ENCODE peak calls at places on chromosome 7, in seven cellular contexts. One of them, this sample, is unnamed.

GRCh38 chr7:105806592-105807266 is 69.7 kb downstream of the ATXN7L1 start:
- DNase-seq in AG04450: no peak
- DNase-seq in heart right ventricle: no peak
- DNase-seq in IMR-90: peak; percentile 79
- DNase-seq in GM10248: peak; percentile 63
- DNase-seq in 8988T: peak; percentile 62
- DNase-seq in stimulated activated CD8-positive, alpha-beta memory T cell treated with anti-CD3 and anti-CD28 coated beads, Interleukin-7, amount 100 ng/mL, for 1 hour: peak; percentile 32
- DNase-seq in this sample: peak; percentile 46

GRCh38 chr7:28570970-28571288 is 158.6 kb downstream of the CREB5 start:
- DNase-seq in AG04450: no peak
- DNase-seq in heart right ventricle: no peak
- DNase-seq in IMR-90: peak; percentile 56
- DNase-seq in GM10248: no peak
- DNase-seq in 8988T: no peak
- DNase-seq in stimulated activated CD8-positive, alpha-beta memory T cell treated with anti-CD3 and anti-CD28 coated beads, Interleukin-7, amount 100 ng/mL, for 1 hour: no peak
- DNase-seq in this sample: no peak

GRCh38 chr7:64902806-64903721 is at the start of gene ZNF273:
- DNase-seq in AG04450: peak; percentile 52
- DNase-seq in heart right ventricle: peak; percentile 94
- DNase-seq in IMR-90: peak; percentile 84
- DNase-seq in GM10248: peak; percentile 89
- DNase-seq in 8988T: peak; percentile 26
- DNase-seq in stimulated activated CD8-positive, alpha-beta memory T cell treated with anti-CD3 and anti-CD28 coated beads, Interleukin-7, amount 100 ng/mL, for 1 hour: peak; percentile 77
- DNase-seq in this sample: peak; percentile 81

GRCh38 chr7:32070406-32071360 is at the start of gene PDE1C:
- DNase-seq in AG04450: no peak
- DNase-seq in heart right ventricle: peak; percentile 78
- DNase-seq in IMR-90: peak; percentile 19
- DNase-seq in GM10248: no peak
- DNase-seq in 8988T: no peak
- DNase-seq in stimulated activated CD8-positive, alpha-beta memory T cell treated with anti-CD3 and anti-CD28 coated beads, Interleukin-7, amount 100 ng/mL, for 1 hour: no peak
- DNase-seq in this sample: no peak

GRCh38 chr7:153832160-153832559 is 220.0 kb upstream of the DPP6 start:
- DNase-seq in AG04450: no peak
- DNase-seq in heart right ventricle: no peak
- DNase-seq in IMR-90: no peak
- DNase-seq in GM10248: no peak
- DNase-seq in 8988T: no peak
- DNase-seq in stimulated activated CD8-positive, alpha-beta memory T cell treated with anti-CD3 and anti-CD28 coated beads, Interleukin-7, amount 100 ng/mL, for 1 hour: no peak
- DNase-seq in this sample: no peak

GRCh38 chr7:11212080-11212711 is 238.5 kb downstream of the PHF14 start:
- DNase-seq in AG04450: peak; percentile 41
- DNase-seq in heart right ventricle: peak; percentile 49
- DNase-seq in IMR-90: peak; percentile 66
- DNase-seq in GM10248: peak; percentile 39
- DNase-seq in 8988T: no peak
- DNase-seq in stimulated activated CD8-positive, alpha-beta memory T cell treated with anti-CD3 and anti-CD28 coated beads, Interleukin-7, amount 100 ng/mL, for 1 hour: no peak
- DNase-seq in this sample: peak; percentile 48

GRCh38 chr7:20408467-20408826 is 77.7 kb downstream of the ITGB8 start:
- DNase-seq in AG04450: no peak
- DNase-seq in heart right ventricle: peak; percentile 22
- DNase-seq in IMR-90: peak; percentile 19
- DNase-seq in GM10248: no peak
- DNase-seq in 8988T: no peak
- DNase-seq in stimulated activated CD8-positive, alpha-beta memory T cell treated with anti-CD3 and anti-CD28 coated beads, Interleukin-7, amount 100 ng/mL, for 1 hour: no peak
- DNase-seq in this sample: no peak

GRCh38 chr7:98949336-98950044 is 71.2 kb downstream of the TRRAP start:
- DNase-seq in AG04450: no peak
- DNase-seq in heart right ventricle: peak; percentile 60
- DNase-seq in IMR-90: no peak
- DNase-seq in GM10248: no peak
- DNase-seq in 8988T: no peak
- DNase-seq in stimulated activated CD8-positive, alpha-beta memory T cell treated with anti-CD3 and anti-CD28 coated beads, Interleukin-7, amount 100 ng/mL, for 1 hour: no peak
- DNase-seq in this sample: no peak

GRCh38 chr7:131008840-131009651 is 275.0 kb upstream of the KLF14 start:
- DNase-seq in AG04450: no peak
- DNase-seq in heart right ventricle: no peak
- DNase-seq in IMR-90: peak; percentile 75
- DNase-seq in GM10248: no peak
- DNase-seq in 8988T: no peak
- DNase-seq in stimulated activated CD8-positive, alpha-beta memory T cell treated with anti-CD3 and anti-CD28 coated beads, Interleukin-7, amount 100 ng/mL, for 1 hour: no peak
- DNase-seq in this sample: peak; percentile 55

GRCh38 chr7:16891338-16891737 is 9.6 kb upstream of the AGR3 start:
- DNase-seq in AG04450: peak; percentile 30
- DNase-seq in heart right ventricle: peak; percentile 9
- DNase-seq in IMR-90: peak; percentile 72
- DNase-seq in GM10248: peak; percentile 8
- DNase-seq in 8988T: no peak
- DNase-seq in stimulated activated CD8-positive, alpha-beta memory T cell treated with anti-CD3 and anti-CD28 coated beads, Interleukin-7, amount 100 ng/mL, for 1 hour: no peak
- DNase-seq in this sample: peak; percentile 47

GRCh38 chr7:26787696-26788095 is 76.7 kb downstream of the SKAP2 start:
- DNase-seq in AG04450: no peak
- DNase-seq in heart right ventricle: no peak
- DNase-seq in IMR-90: no peak
- DNase-seq in GM10248: no peak
- DNase-seq in 8988T: no peak
- DNase-seq in stimulated activated CD8-positive, alpha-beta memory T cell treated with anti-CD3 and anti-CD28 coated beads, Interleukin-7, amount 100 ng/mL, for 1 hour: no peak
- DNase-seq in this sample: no peak

GRCh38 chr7:92645531-92646061 is 55.4 kb upstream of the FAM133B start:
- DNase-seq in AG04450: no peak
- DNase-seq in heart right ventricle: no peak
- DNase-seq in IMR-90: peak; percentile 15
- DNase-seq in GM10248: no peak
- DNase-seq in 8988T: no peak
- DNase-seq in stimulated activated CD8-positive, alpha-beta memory T cell treated with anti-CD3 and anti-CD28 coated beads, Interleukin-7, amount 100 ng/mL, for 1 hour: no peak
- DNase-seq in this sample: no peak

GRCh38 chr7:77995717-77996116 is 197.1 kb downstream of the PHTF2 start:
- DNase-seq in AG04450: no peak
- DNase-seq in heart right ventricle: no peak
- DNase-seq in IMR-90: peak; percentile 24
- DNase-seq in GM10248: no peak
- DNase-seq in 8988T: no peak
- DNase-seq in stimulated activated CD8-positive, alpha-beta memory T cell treated with anti-CD3 and anti-CD28 coated beads, Interleukin-7, amount 100 ng/mL, for 1 hour: no peak
- DNase-seq in this sample: no peak

GRCh38 chr7:100484636-100485114 is 948 bp downstream of the NYAP1 start:
- DNase-seq in AG04450: no peak
- DNase-seq in heart right ventricle: no peak
- DNase-seq in IMR-90: no peak
- DNase-seq in GM10248: peak; percentile 14
- DNase-seq in 8988T: peak; percentile 9
- DNase-seq in stimulated activated CD8-positive, alpha-beta memory T cell treated with anti-CD3 and anti-CD28 coated beads, Interleukin-7, amount 100 ng/mL, for 1 hour: no peak
- DNase-seq in this sample: no peak

GRCh38 chr7:46534593-46535271 is 613.7 kb upstream of the IGFBP3 start:
- DNase-seq in AG04450: peak; percentile 59
- DNase-seq in heart right ventricle: peak; percentile 27
- DNase-seq in IMR-90: peak; percentile 93
- DNase-seq in GM10248: no peak
- DNase-seq in 8988T: no peak
- DNase-seq in stimulated activated CD8-positive, alpha-beta memory T cell treated with anti-CD3 and anti-CD28 coated beads, Interleukin-7, amount 100 ng/mL, for 1 hour: no peak
- DNase-seq in this sample: no peak

GRCh38 chr7:16212610-16213009 is 208.7 kb downstream of the CRPPA start:
- DNase-seq in AG04450: no peak
- DNase-seq in heart right ventricle: no peak
- DNase-seq in IMR-90: no peak
- DNase-seq in GM10248: no peak
- DNase-seq in 8988T: no peak
- DNase-seq in stimulated activated CD8-positive, alpha-beta memory T cell treated with anti-CD3 and anti-CD28 coated beads, Interleukin-7, amount 100 ng/mL, for 1 hour: no peak
- DNase-seq in this sample: no peak

GRCh38 chr7:108091461-108091831 is 38.7 kb downstream of the LAMB4 start:
- DNase-seq in AG04450: no peak
- DNase-seq in heart right ventricle: no peak
- DNase-seq in IMR-90: no peak
- DNase-seq in GM10248: no peak
- DNase-seq in 8988T: no peak
- DNase-seq in stimulated activated CD8-positive, alpha-beta memory T cell treated with anti-CD3 and anti-CD28 coated beads, Interleukin-7, amount 100 ng/mL, for 1 hour: no peak
- DNase-seq in this sample: no peak

GRCh38 chr7:88922944-88923343 is 127.4 kb upstream of the TEX47 start:
- DNase-seq in AG04450: no peak
- DNase-seq in heart right ventricle: no peak
- DNase-seq in IMR-90: no peak
- DNase-seq in GM10248: no peak
- DNase-seq in 8988T: no peak
- DNase-seq in stimulated activated CD8-positive, alpha-beta memory T cell treated with anti-CD3 and anti-CD28 coated beads, Interleukin-7, amount 100 ng/mL, for 1 hour: no peak
- DNase-seq in this sample: no peak

GRCh38 chr7:932651-932975 is 21.9 kb downstream of the ADAP1 start:
- DNase-seq in AG04450: no peak
- DNase-seq in heart right ventricle: no peak
- DNase-seq in IMR-90: no peak
- DNase-seq in GM10248: no peak
- DNase-seq in 8988T: no peak
- DNase-seq in stimulated activated CD8-positive, alpha-beta memory T cell treated with anti-CD3 and anti-CD28 coated beads, Interleukin-7, amount 100 ng/mL, for 1 hour: no peak
- DNase-seq in this sample: no peak

GRCh38 chr7:92588561-92588960 is 1.6 kb downstream of the FAM133B start:
- DNase-seq in AG04450: no peak
- DNase-seq in heart right ventricle: no peak
- DNase-seq in IMR-90: no peak
- DNase-seq in GM10248: no peak
- DNase-seq in 8988T: no peak
- DNase-seq in stimulated activated CD8-positive, alpha-beta memory T cell treated with anti-CD3 and anti-CD28 coated beads, Interleukin-7, amount 100 ng/mL, for 1 hour: no peak
- DNase-seq in this sample: no peak

GRCh38 chr7:85090138-85090537 is 96.7 kb downstream of the SEMA3D start:
- DNase-seq in AG04450: no peak
- DNase-seq in heart right ventricle: peak; percentile 19
- DNase-seq in IMR-90: no peak
- DNase-seq in GM10248: no peak
- DNase-seq in 8988T: no peak
- DNase-seq in stimulated activated CD8-positive, alpha-beta memory T cell treated with anti-CD3 and anti-CD28 coated beads, Interleukin-7, amount 100 ng/mL, for 1 hour: no peak
- DNase-seq in this sample: no peak

GRCh38 chr7:24812313-24812945 is 55.2 kb upstream of the GSDME start:
- DNase-seq in AG04450: no peak
- DNase-seq in heart right ventricle: peak; percentile 33
- DNase-seq in IMR-90: peak; percentile 36
- DNase-seq in GM10248: peak; percentile 58
- DNase-seq in 8988T: peak; percentile 13
- DNase-seq in stimulated activated CD8-positive, alpha-beta memory T cell treated with anti-CD3 and anti-CD28 coated beads, Interleukin-7, amount 100 ng/mL, for 1 hour: no peak
- DNase-seq in this sample: no peak

GRCh38 chr7:105719395-105719794 is 138.1 kb upstream of the EFCAB10 start:
- DNase-seq in AG04450: no peak
- DNase-seq in heart right ventricle: no peak
- DNase-seq in IMR-90: no peak
- DNase-seq in GM10248: no peak
- DNase-seq in 8988T: no peak
- DNase-seq in stimulated activated CD8-positive, alpha-beta memory T cell treated with anti-CD3 and anti-CD28 coated beads, Interleukin-7, amount 100 ng/mL, for 1 hour: no peak
- DNase-seq in this sample: no peak

GRCh38 chr7:38955892-38956291 is 21.8 kb upstream of the POU6F2 start:
- DNase-seq in AG04450: no peak
- DNase-seq in heart right ventricle: no peak
- DNase-seq in IMR-90: no peak
- DNase-seq in GM10248: no peak
- DNase-seq in 8988T: no peak
- DNase-seq in stimulated activated CD8-positive, alpha-beta memory T cell treated with anti-CD3 and anti-CD28 coated beads, Interleukin-7, amount 100 ng/mL, for 1 hour: no peak
- DNase-seq in this sample: no peak

GRCh38 chr7:141027043-141027442 is 12.3 kb upstream of the MRPS33 start:
- DNase-seq in AG04450: no peak
- DNase-seq in heart right ventricle: no peak
- DNase-seq in IMR-90: no peak
- DNase-seq in GM10248: no peak
- DNase-seq in 8988T: no peak
- DNase-seq in stimulated activated CD8-positive, alpha-beta memory T cell treated with anti-CD3 and anti-CD28 coated beads, Interleukin-7, amount 100 ng/mL, for 1 hour: no peak
- DNase-seq in this sample: no peak

GRCh38 chr7:6615853-6616555 is 594 bp downstream of the ZNF853 start:
- DNase-seq in AG04450: no peak
- DNase-seq in heart right ventricle: no peak
- DNase-seq in IMR-90: no peak
- DNase-seq in GM10248: no peak
- DNase-seq in 8988T: no peak
- DNase-seq in stimulated activated CD8-positive, alpha-beta memory T cell treated with anti-CD3 and anti-CD28 coated beads, Interleukin-7, amount 100 ng/mL, for 1 hour: no peak
- DNase-seq in this sample: no peak

GRCh38 chr7:13790611-13791010 is 198.9 kb downstream of the ETV1 start:
- DNase-seq in AG04450: no peak
- DNase-seq in heart right ventricle: no peak
- DNase-seq in IMR-90: no peak
- DNase-seq in GM10248: no peak
- DNase-seq in 8988T: no peak
- DNase-seq in stimulated activated CD8-positive, alpha-beta memory T cell treated with anti-CD3 and anti-CD28 coated beads, Interleukin-7, amount 100 ng/mL, for 1 hour: no peak
- DNase-seq in this sample: no peak

GRCh38 chr7:23055582-23056178 is 41.8 kb upstream of the HYCC1 start:
- DNase-seq in AG04450: peak; percentile 45
- DNase-seq in heart right ventricle: peak; percentile 48
- DNase-seq in IMR-90: peak; percentile 77
- DNase-seq in GM10248: peak; percentile 68
- DNase-seq in 8988T: no peak
- DNase-seq in stimulated activated CD8-positive, alpha-beta memory T cell treated with anti-CD3 and anti-CD28 coated beads, Interleukin-7, amount 100 ng/mL, for 1 hour: peak; percentile 13
- DNase-seq in this sample: peak; percentile 23

This sample was measured in amniotic stem cell.